ENCODE peak calls at places on chromosomes 12 and 14, in nine cellular contexts. U is esophagus squamous epithelium, L is H1, B is tibial artery, O is Caco-2, P is AG04449, E is prostate gland, S is GM12865, Y is choroid plexus epithelial cell. W is an unnamed sample.

GRCh38 chr12:74105434-74105833 is 432.2 kb upstream of the ATXN7L3B start:
- DNase-seq in U (no peak), L (no peak), B (no peak), O (no peak), P (no peak), E (no peak), S (no peak), Y (peak; percentile 3), W (no peak)

GRCh38 chr12:19841451-19841850 is 402.2 kb downstream of the AEBP2 start:
- DNase-seq in U (no peak), L (no peak), B (no peak), O (no peak), P (no peak), E (no peak), S (no peak), Y (peak; percentile 16), W (no peak)

GRCh38 chr12:107635139-107635538 is 50.5 kb upstream of the PWP1 start:
- DNase-seq in U (no peak), L (peak; percentile 61), B (no peak), O (no peak), P (no peak), E (no peak), S (peak; percentile 24), Y (peak; percentile 40), W (no peak)

GRCh38 chr12:77352941-77353340 is 287.6 kb upstream of the E2F7 start:
- DNase-seq in U (no peak), L (no peak), B (no peak), O (no peak), P (no peak), E (no peak), S (no peak), Y (peak; percentile 36), W (no peak)

GRCh38 chr14:32038876-32039275 is 38.2 kb upstream of the ARHGAP5 start:
- DNase-seq in U (no peak), L (no peak), B (no peak), O (no peak), P (no peak), E (no peak), S (no peak), Y (peak; percentile 21), W (no peak)

GRCh38 chr14:61381589-61381988 is 60.2 kb downstream of the PRKCH start:
- DNase-seq in U (no peak), L (no peak), B (no peak), O (no peak), P (no peak), E (no peak), S (peak; percentile 38), Y (no peak), W (no peak)

GRCh38 chr12:116520801-116521471 is 38.2 kb upstream of the MAP1LC3B2 start:
- DNase-seq in U (no peak), L (no peak), B (no peak), O (no peak), P (no peak), E (peak; percentile 84), S (no peak), Y (peak; percentile 65), W (peak; percentile 90)

GRCh38 chr14:95140060-95140858 is 17.1 kb downstream of the DICER1 start:
- DNase-seq in U (no peak), L (no peak), B (no peak), O (no peak), P (no peak), E (no peak), S (no peak), Y (peak; percentile 59), W (no peak)

GRCh38 chr12:27207626-27208413 is 36.3 kb upstream of the STK38L start:
- DNase-seq in U (no peak), L (no peak), B (no peak), O (no peak), P (no peak), E (no peak), S (peak; percentile 94), Y (no peak), W (no peak)

GRCh38 chr14:52068741-52069616 is at the start of gene NID2:
- DNase-seq in U (no peak), L (peak; percentile 92), B (peak; percentile 93), O (peak; percentile 41), P (no peak), E (peak; percentile 30), S (peak; percentile 31), Y (peak; percentile 97), W (peak; percentile 90)

GRCh38 chr12:23099104-23099503 is 474.1 kb downstream of the ETNK1 start:
- DNase-seq in U (no peak), L (no peak), B (no peak), O (no peak), P (no peak), E (no peak), S (no peak), Y (no peak), W (no peak)

GRCh38 chr12:41919025-41919424 is 225.6 kb downstream of the GXYLT1 start:
- DNase-seq in U (no peak), L (no peak), B (no peak), O (no peak), P (no peak), E (no peak), S (no peak), Y (no peak), W (no peak)

DNA sequence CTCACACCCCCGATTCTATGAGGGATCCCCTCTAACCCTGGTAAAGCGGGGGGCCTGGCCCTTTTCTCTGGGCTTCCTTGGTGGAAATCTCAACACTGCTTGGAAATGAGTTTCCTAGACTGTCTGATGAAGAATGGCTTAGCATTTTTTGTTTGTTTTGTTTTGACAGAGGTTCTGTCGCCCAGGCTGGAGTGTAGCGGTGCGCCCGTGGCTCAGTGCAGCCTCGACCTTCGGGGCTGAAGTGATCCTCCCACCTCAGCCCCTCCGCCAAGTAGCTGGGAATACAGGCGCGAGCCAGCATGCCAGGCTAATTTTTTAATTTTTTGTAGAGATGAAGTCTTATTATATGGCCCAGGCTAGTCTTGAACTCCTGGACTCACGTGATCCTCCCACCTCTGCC is 30.3 kb downstream of the TC2N start:
- DNase-seq in U (no peak), L (no peak), B (no peak), O (no peak), P (no peak), E (no peak), S (no peak), Y (no peak), W (no peak)
- H3K4me3 ChIP-seq in U (peak overlapping the region; percentile 91), L (peak overlapping the region; percentile 61), B (peak overlapping the region; percentile 92), O (peak overlapping the region; percentile 94), P (no peak overlapping the region), E (peak overlapping the region; percentile 87), S (peak overlapping the region; percentile 68), Y (no peak overlapping the region), W (peak overlapping the region; percentile 31)

DNA sequence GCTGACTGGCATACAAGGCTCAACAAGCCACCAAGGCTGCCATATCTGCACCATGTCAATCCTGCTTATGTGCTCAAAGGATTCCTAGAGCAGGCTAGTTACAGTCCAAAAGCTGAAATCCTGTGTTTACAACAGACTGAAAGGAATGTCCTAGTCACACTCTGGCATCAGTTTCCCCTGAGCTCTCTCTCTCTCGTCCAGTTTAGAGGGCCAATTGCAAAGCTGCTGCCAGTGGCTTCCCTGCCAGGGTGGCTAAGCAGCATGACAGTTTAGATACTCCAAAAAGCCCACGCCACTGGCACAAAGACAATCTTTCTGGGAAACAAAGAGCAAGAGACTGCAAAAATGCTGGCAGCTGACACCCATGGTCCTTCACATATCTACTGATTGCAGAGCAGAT is 392.1 kb downstream of the RPS29 start:
- DNase-seq in U (no peak), L (no peak), B (peak; percentile 68), O (no peak), P (no peak), E (no peak), S (no peak), Y (no peak), W (no peak)
- TF ChIP-seq CTCF in U (no peak), L (no peak), B (no peak), O (no peak), P (no peak), E (no peak), S (no peak), Y (no peak), W (no peak)

GRCh38 chr12:31589582-31589895 is 1.4 kb downstream of the DENND5B start:
- DNase-seq in U (no peak), L (no peak), B (no peak), O (no peak), P (no peak), E (no peak), S (peak; percentile 85), Y (no peak), W (no peak)

GRCh38 chr12:31589896-31590729 is 823 bp downstream of the DENND5B start:
- DNase-seq in U (no peak), L (peak; percentile 84), B (peak; percentile 86), O (peak; percentile 91), P (no peak), E (peak; percentile 40), S (peak; percentile 70), Y (peak; percentile 68), W (no peak)

GRCh38 chr12:31586703-31587102 is 4.2 kb downstream of the DENND5B start:
- DNase-seq in U (no peak), L (no peak), B (no peak), O (no peak), P (no peak), E (no peak), S (peak; percentile 70), Y (no peak), W (no peak)

GRCh38 chr12:31590730-31591307 is at the start of gene DENND5B:
- DNase-seq in U (no peak), L (peak; percentile 78), B (peak; percentile 86), O (peak; percentile 90), P (no peak), E (peak; percentile 50), S (peak; percentile 92), Y (peak; percentile 75), W (no peak)

GRCh38 chr12:31588976-31589375 is 2.0 kb downstream of the DENND5B start:
- DNase-seq in U (no peak), L (no peak), B (no peak), O (no peak), P (no peak), E (no peak), S (no peak), Y (no peak), W (no peak)
- H3K4me3 ChIP-seq in U (no peak overlapping the region), L (no peak overlapping the region), B (peak overlapping the region; percentile 98), O (peak overlapping the region; percentile 85), P (peak overlapping the region; percentile 86), E (no peak overlapping the region), S (peak overlapping the region; percentile 96), Y (peak overlapping the region; percentile 88), W (peak overlapping the region; percentile 89)

GRCh38 chr12:113822986-113823385 is 143.1 kb downstream of the RBM19 start:
- DNase-seq in U (no peak), L (no peak), B (no peak), O (no peak), P (no peak), E (no peak), S (no peak), Y (no peak), W (no peak)

GRCh38 chr12:113823816-113824215 is 142.3 kb downstream of the RBM19 start:
- DNase-seq in U (no peak), L (no peak), B (no peak), O (no peak), P (no peak), E (no peak), S (no peak), Y (no peak), W (no peak)

GRCh38 chr12:113826805-113827204 is 139.3 kb downstream of the RBM19 start:
- DNase-seq in U (no peak), L (no peak), B (no peak), O (no peak), P (no peak), E (no peak), S (no peak), Y (no peak), W (no peak)

GRCh38 chr12:113829212-113829611 is 136.9 kb downstream of the RBM19 start:
- DNase-seq in U (no peak), L (no peak), B (no peak), O (no peak), P (no peak), E (no peak), S (no peak), Y (no peak), W (no peak)

GRCh38 chr12:113825705-113826104 is 140.4 kb downstream of the RBM19 start:
- DNase-seq in U (no peak), L (no peak), B (no peak), O (no peak), P (no peak), E (no peak), S (no peak), Y (no peak), W (no peak)
- TF ChIP-seq CTCF in U (no peak), L (peak; percentile 93), B (no peak), O (no peak), P (no peak), E (no peak), S (no peak), Y (peak; percentile 3), W (no peak)

W was measured in astrocyte of the cerebellum.